ENCODE peak calls at places on chromosomes 4 and X, in six cellular contexts. One of them, this sample, is unnamed.

GRCh38 chr4:28639747-28640146 is 1779.1 kb downstream of the STIM2 start:
- DNase-seq in CD4-positive, CD25-positive, alpha-beta regulatory T cell: no peak
- DNase-seq in thoracic aorta: no peak
- DNase-seq in GM23248: peak; percentile 30
- DNase-seq in spleen: no peak
- DNase-seq in lower lobe of right lung: no peak
- DNase-seq in this sample: no peak

GRCh38 chr4:30757357-30757756 is 37.2 kb downstream of the PCDH7 start:
- DNase-seq in GM23248: peak; percentile 85
- DNase-seq in spleen: no peak
- DNase-seq in thoracic aorta: no peak
- DNase-seq in lower lobe of right lung: no peak
- DNase-seq in CD4-positive, CD25-positive, alpha-beta regulatory T cell: no peak
- DNase-seq in this sample: no peak

GRCh38 chr4:165625281-165625680 is 246.5 kb downstream of the CPE start:
- DNase-seq in CD4-positive, CD25-positive, alpha-beta regulatory T cell: no peak
- DNase-seq in GM23248: no peak
- DNase-seq in thoracic aorta: no peak
- DNase-seq in lower lobe of right lung: no peak
- DNase-seq in spleen: no peak
- DNase-seq in this sample: no peak

GRCh38 chr4:184262901-184263300 is 45.2 kb upstream of the ENPP6 start:
- DNase-seq in spleen: no peak
- DNase-seq in thoracic aorta: no peak
- DNase-seq in GM23248: peak; percentile 79
- DNase-seq in lower lobe of right lung: no peak
- DNase-seq in CD4-positive, CD25-positive, alpha-beta regulatory T cell: no peak
- DNase-seq in this sample: no peak

GRCh38 chr4:82715731-82716617 is 82.6 kb downstream of the SCD5 start:
- DNase-seq in spleen: no peak
- DNase-seq in CD4-positive, CD25-positive, alpha-beta regulatory T cell: no peak
- DNase-seq in GM23248: peak; percentile 89
- DNase-seq in lower lobe of right lung: no peak
- DNase-seq in thoracic aorta: no peak
- DNase-seq in this sample: no peak

GRCh38 chrX:40094041-40094899 is 3.5 kb downstream of the BCOR start:
- DNase-seq in CD4-positive, CD25-positive, alpha-beta regulatory T cell: no peak
- DNase-seq in GM23248: peak; percentile 75
- DNase-seq in thoracic aorta: no peak
- DNase-seq in lower lobe of right lung: peak; percentile 62
- DNase-seq in spleen: peak; percentile 82
- DNase-seq in this sample: no peak

GRCh38 chr4:163949976-163950601 is 455.6 kb downstream of the TMA16 start:
- DNase-seq in CD4-positive, CD25-positive, alpha-beta regulatory T cell: no peak
- DNase-seq in thoracic aorta: no peak
- DNase-seq in lower lobe of right lung: peak; percentile 39
- DNase-seq in spleen: no peak
- DNase-seq in GM23248: no peak
- DNase-seq in this sample: no peak

GRCh38 chrX:130109429-130110378 is 593 bp downstream of the ELF4 start:
- DNase-seq in CD4-positive, CD25-positive, alpha-beta regulatory T cell: no peak
- DNase-seq in lower lobe of right lung: peak; percentile 48
- DNase-seq in thoracic aorta: no peak
- DNase-seq in GM23248: peak; percentile 62
- DNase-seq in spleen: peak; percentile 86
- DNase-seq in this sample: no peak

GRCh38 chrX:69618803-69619202 is 2.9 kb downstream of the EDA start:
- DNase-seq in GM23248: peak; percentile 27
- DNase-seq in spleen: no peak
- DNase-seq in CD4-positive, CD25-positive, alpha-beta regulatory T cell: no peak
- DNase-seq in thoracic aorta: no peak
- DNase-seq in lower lobe of right lung: no peak
- DNase-seq in this sample: no peak

GRCh38 chrX:104707572-104707971 is 141.6 kb downstream of the IL1RAPL2 start:
- DNase-seq in CD4-positive, CD25-positive, alpha-beta regulatory T cell: no peak
- DNase-seq in lower lobe of right lung: no peak
- DNase-seq in GM23248: no peak
- DNase-seq in spleen: no peak
- DNase-seq in thoracic aorta: no peak
- DNase-seq in this sample: no peak

DNA sequence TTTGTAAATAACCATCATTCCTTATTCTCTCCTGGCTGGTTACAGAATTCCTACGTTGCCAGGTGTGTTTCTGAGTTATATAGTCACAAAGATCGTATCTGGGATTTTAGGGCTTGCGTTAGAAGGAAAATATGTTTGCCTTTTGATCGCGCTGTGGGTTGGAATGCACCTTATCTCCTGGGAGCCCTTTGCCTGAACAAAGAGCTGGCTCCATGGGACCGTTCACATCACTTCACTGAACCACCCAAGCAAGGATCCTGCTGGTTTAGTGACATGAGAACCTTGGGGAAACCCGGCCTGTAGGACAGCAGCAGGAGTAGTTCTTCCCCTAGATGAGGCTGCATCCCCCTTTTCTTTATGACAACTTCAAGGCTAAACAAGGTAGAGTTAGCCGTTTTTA is 51.6 kb downstream of the RS1 start:
- DNase-seq in lower lobe of right lung: no peak
- DNase-seq in spleen: no peak
- DNase-seq in CD4-positive, CD25-positive, alpha-beta regulatory T cell: no peak
- DNase-seq in GM23248: no peak
- DNase-seq in thoracic aorta: no peak
- DNase-seq in this sample: no peak
- H3K4me1 ChIP-seq in lower lobe of right lung: no peaks in the 10 kb centered on the region
- H3K4me1 ChIP-seq in spleen: no peaks in the 10 kb centered on the region
- H3K4me1 ChIP-seq in CD4-positive, CD25-positive, alpha-beta regulatory T cell: no peaks in the 10 kb centered on the region
- H3K4me1 ChIP-seq in GM23248: no peaks in the 10 kb centered on the region
- H3K4me1 ChIP-seq in thoracic aorta: no peaks in the 10 kb centered on the region
- H3K4me1 ChIP-seq in this sample: no peaks in the 10 kb centered on the region

DNA sequence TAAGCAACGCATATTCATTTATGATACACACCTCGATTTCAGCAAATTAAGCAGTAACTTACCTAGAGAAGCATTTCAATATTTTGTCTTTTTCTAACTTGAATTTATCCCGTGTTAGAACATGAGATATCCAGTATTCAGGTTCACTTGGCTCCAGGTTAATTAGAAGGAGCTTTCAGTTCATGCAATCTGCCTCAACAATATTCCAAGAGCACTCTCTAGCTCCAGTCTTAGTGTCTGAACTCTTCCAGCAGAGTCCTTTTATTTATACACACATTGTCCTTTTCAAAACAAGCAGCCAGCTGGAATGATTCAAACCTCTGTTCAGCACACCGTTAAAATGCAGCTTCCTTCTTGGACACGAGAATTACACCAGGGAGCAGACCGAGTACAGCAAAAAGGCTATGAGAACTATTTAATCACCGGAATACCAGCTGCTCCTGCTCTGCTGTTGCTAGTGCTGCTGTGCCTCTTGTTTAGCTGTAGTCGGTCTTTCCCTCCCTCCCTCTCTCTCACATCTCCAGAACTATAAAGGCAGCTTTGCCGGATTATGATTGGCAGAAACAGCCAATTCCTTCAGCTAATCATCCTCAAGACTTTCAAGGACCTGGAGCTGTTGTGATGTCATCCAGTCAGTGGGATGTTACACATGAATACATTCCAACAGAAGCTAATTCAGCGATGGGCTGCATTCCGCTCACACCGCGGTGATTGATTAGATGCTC is at the start of gene NDST4:
- DNase-seq in CD4-positive, CD25-positive, alpha-beta regulatory T cell: no peak
- DNase-seq in GM23248: peak; percentile 54
- DNase-seq in spleen: no peak
- DNase-seq in thoracic aorta: no peak
- DNase-seq in lower lobe of right lung: no peak
- DNase-seq in this sample: no peak
- H3K4me3 ChIP-seq in CD4-positive, CD25-positive, alpha-beta regulatory T cell: no peak within 1 kb of the TSS
- H3K4me3 ChIP-seq in GM23248: peak within 1 kb of the TSS; percentile 61
- H3K4me3 ChIP-seq in spleen: peak within 1 kb of the TSS; percentile 19
- H3K4me3 ChIP-seq in thoracic aorta: no peak within 1 kb of the TSS
- H3K4me3 ChIP-seq in lower lobe of right lung: no peak within 1 kb of the TSS
- H3K4me3 ChIP-seq in this sample: no peak within 1 kb of the TSS

GRCh38 chr4:16082424-16083216 is 1.2 kb downstream of the PROM1 start:
- DNase-seq in CD4-positive, CD25-positive, alpha-beta regulatory T cell: no peak
- DNase-seq in thoracic aorta: no peak
- DNase-seq in spleen: peak; percentile 79
- DNase-seq in lower lobe of right lung: peak; percentile 67
- DNase-seq in GM23248: peak; percentile 25
- DNase-seq in this sample: no peak
- H3K27me3 ChIP-seq in CD4-positive, CD25-positive, alpha-beta regulatory T cell: peaks cover 32% of the 10 kb centered on the region
- H3K27me3 ChIP-seq in thoracic aorta: no peaks in the 10 kb centered on the region
- H3K27me3 ChIP-seq in spleen: peaks cover 49% of the 10 kb centered on the region
- H3K27me3 ChIP-seq in lower lobe of right lung: peaks cover 54% of the 10 kb centered on the region
- H3K27me3 ChIP-seq in GM23248: peaks cover 80% of the 10 kb centered on the region
- H3K27me3 ChIP-seq in this sample: peaks cover 11% of the 10 kb centered on the region

GRCh38 chr4:74919783-74920182 is 13.1 kb upstream of the PARM1 start:
- DNase-seq in GM23248: no peak
- DNase-seq in lower lobe of right lung: no peak
- DNase-seq in thoracic aorta: no peak
- DNase-seq in CD4-positive, CD25-positive, alpha-beta regulatory T cell: no peak
- DNase-seq in spleen: no peak
- DNase-seq in this sample: no peak

GRCh38 chr4:74926007-74926406 is 6.9 kb upstream of the PARM1 start:
- DNase-seq in thoracic aorta: no peak
- DNase-seq in spleen: no peak
- DNase-seq in CD4-positive, CD25-positive, alpha-beta regulatory T cell: no peak
- DNase-seq in lower lobe of right lung: no peak
- DNase-seq in GM23248: no peak
- DNase-seq in this sample: no peak

GRCh38 chr4:74921490-74921889 is 11.4 kb upstream of the PARM1 start:
- DNase-seq in GM23248: no peak
- DNase-seq in thoracic aorta: no peak
- DNase-seq in CD4-positive, CD25-positive, alpha-beta regulatory T cell: no peak
- DNase-seq in lower lobe of right lung: no peak
- DNase-seq in spleen: no peak
- DNase-seq in this sample: no peak

GRCh38 chr4:74920704-74921103 is 12.2 kb upstream of the PARM1 start:
- DNase-seq in thoracic aorta: no peak
- DNase-seq in spleen: no peak
- DNase-seq in CD4-positive, CD25-positive, alpha-beta regulatory T cell: no peak
- DNase-seq in lower lobe of right lung: no peak
- DNase-seq in GM23248: no peak
- DNase-seq in this sample: no peak
- H3K4me1 ChIP-seq in thoracic aorta: peaks cover 8% of the 10 kb centered on the region
- H3K4me1 ChIP-seq in spleen: no peaks in the 10 kb centered on the region
- H3K4me1 ChIP-seq in CD4-positive, CD25-positive, alpha-beta regulatory T cell: no peaks in the 10 kb centered on the region
- H3K4me1 ChIP-seq in lower lobe of right lung: no peaks in the 10 kb centered on the region
- H3K4me1 ChIP-seq in GM23248: no peaks in the 10 kb centered on the region
- H3K4me1 ChIP-seq in this sample: no peaks in the 10 kb centered on the region

DNA sequence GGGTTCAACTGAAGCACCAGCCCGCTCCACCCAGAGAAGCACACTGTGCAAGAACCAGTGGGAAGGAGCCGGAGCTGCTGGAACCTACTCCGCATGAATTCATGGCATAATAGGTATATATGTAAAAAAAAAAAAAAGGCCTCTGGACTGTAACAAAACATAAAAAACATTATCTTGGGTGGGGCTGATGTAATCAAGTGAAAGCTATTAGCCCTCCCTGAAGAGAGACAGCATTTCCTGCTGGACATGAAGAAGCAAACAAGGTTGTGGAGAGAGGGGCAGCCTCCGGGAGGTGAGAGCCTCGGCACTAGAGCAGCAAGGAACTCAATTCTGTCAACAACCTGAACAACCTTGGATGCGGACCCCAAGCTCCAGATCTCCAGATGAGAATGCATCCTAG is 50.7 kb downstream of the PLAC1 start:
- DNase-seq in thoracic aorta: no peak
- DNase-seq in spleen: no peak
- DNase-seq in CD4-positive, CD25-positive, alpha-beta regulatory T cell: no peak
- DNase-seq in GM23248: no peak
- DNase-seq in lower lobe of right lung: no peak
- DNase-seq in this sample: no peak
- H3K4me3 ChIP-seq in thoracic aorta: no peak overlapping the region
- H3K4me3 ChIP-seq in spleen: no peak overlapping the region
- H3K4me3 ChIP-seq in CD4-positive, CD25-positive, alpha-beta regulatory T cell: no peak overlapping the region
- H3K4me3 ChIP-seq in GM23248: no peak overlapping the region
- H3K4me3 ChIP-seq in lower lobe of right lung: no peak overlapping the region
- H3K4me3 ChIP-seq in this sample: no peak overlapping the region

DNA sequence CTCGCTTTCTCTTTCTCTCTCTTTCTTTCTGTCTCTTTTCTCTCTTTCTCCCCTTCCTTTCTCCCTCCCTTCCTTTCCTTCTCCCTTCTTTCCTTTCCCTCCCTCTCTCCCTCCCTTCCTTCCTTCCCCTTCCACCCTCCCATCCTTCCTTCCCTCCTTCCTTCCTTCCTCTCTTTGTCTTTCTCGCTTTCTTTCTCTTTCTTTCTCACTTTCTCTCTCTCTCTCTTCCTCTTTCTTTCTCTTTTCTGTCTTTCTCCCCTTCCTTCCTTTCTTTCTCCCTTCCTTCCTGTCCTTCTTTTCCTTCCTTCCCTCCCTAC is 2.1 kb upstream of the SORCS2 start:
- DNase-seq in thoracic aorta: no peak
- DNase-seq in GM23248: no peak
- DNase-seq in lower lobe of right lung: no peak
- DNase-seq in CD4-positive, CD25-positive, alpha-beta regulatory T cell: no peak
- DNase-seq in spleen: no peak
- DNase-seq in this sample: no peak
- H3K27me3 ChIP-seq in thoracic aorta: peaks cover 5% of the 10 kb centered on the region
- H3K27me3 ChIP-seq in GM23248: peaks cover 50% of the 10 kb centered on the region
- H3K27me3 ChIP-seq in lower lobe of right lung: peaks cover 80% of the 10 kb centered on the region
- H3K27me3 ChIP-seq in CD4-positive, CD25-positive, alpha-beta regulatory T cell: peaks cover under 1% of the 10 kb centered on the region
- H3K27me3 ChIP-seq in spleen: peaks cover 26% of the 10 kb centered on the region
- H3K27me3 ChIP-seq in this sample: peaks cover 78% of the 10 kb centered on the region

DNA sequence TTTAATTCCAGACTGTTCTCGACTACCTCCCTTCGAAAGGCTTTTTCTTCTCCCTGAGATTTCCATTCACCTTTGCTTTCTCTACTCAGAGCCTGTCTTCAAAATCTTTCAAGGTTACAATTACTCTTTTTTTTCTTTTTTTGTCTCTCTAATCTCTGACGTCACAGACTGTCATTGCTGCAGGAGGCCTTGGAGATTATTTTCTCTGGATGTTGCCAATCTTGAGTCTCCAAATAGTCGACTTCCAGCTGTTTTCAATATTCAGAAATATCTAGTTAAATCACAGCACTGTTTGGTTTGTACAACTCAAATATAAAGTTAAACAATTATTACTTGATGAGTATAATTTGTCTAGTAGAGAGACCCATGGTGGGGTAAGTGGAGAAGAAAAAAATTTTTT is 359.0 kb upstream of the BOD1L1 start:
- DNase-seq in lower lobe of right lung: no peak
- DNase-seq in CD4-positive, CD25-positive, alpha-beta regulatory T cell: no peak
- DNase-seq in GM23248: no peak
- DNase-seq in thoracic aorta: no peak
- DNase-seq in spleen: no peak
- DNase-seq in this sample: no peak
- H3K4me1 ChIP-seq in lower lobe of right lung: peaks cover 4% of the 10 kb centered on the region
- H3K4me1 ChIP-seq in CD4-positive, CD25-positive, alpha-beta regulatory T cell: no peaks in the 10 kb centered on the region
- H3K4me1 ChIP-seq in GM23248: peaks cover 37% of the 10 kb centered on the region
- H3K4me1 ChIP-seq in thoracic aorta: peaks cover 65% of the 10 kb centered on the region
- H3K4me1 ChIP-seq in spleen: no peaks in the 10 kb centered on the region
- H3K4me1 ChIP-seq in this sample: peaks cover 57% of the 10 kb centered on the region

GRCh38 chr4:139324620-139325019 is 22.3 kb upstream of the NDUFC1 start:
- DNase-seq in thoracic aorta: no peak
- DNase-seq in lower lobe of right lung: no peak
- DNase-seq in CD4-positive, CD25-positive, alpha-beta regulatory T cell: no peak
- DNase-seq in GM23248: no peak
- DNase-seq in spleen: no peak
- DNase-seq in this sample: no peak
- H3K4me3 ChIP-seq in thoracic aorta: no peak overlapping the region
- H3K4me3 ChIP-seq in lower lobe of right lung: no peak overlapping the region
- H3K4me3 ChIP-seq in CD4-positive, CD25-positive, alpha-beta regulatory T cell: no peak overlapping the region
- H3K4me3 ChIP-seq in GM23248: no peak overlapping the region
- H3K4me3 ChIP-seq in spleen: no peak overlapping the region
- H3K4me3 ChIP-seq in this sample: no peak overlapping the region

This sample was measured in tibial artery.